ENCODE peak calls at places on chromosome 1, in seven cellular contexts. P is hippocampal formation; J is NCI-H1436; F is hypothalamus; D is anterior cingulate cortex; Z is memory B cell; C is activated CD4-positive, CD25-positive, alpha-beta regulatory T cell. M is an unnamed sample.

GRCh38 chr1:12613180-12613579 is 4.8 kb downstream of the DHRS3 start:
- DNase-seq in P (no peak), J (no peak), F (no peak), D (no peak), Z (no peak), C (no peak), M (no peak)

GRCh38 chr1:37940299-37940947 is 6.4 kb downstream of the INPP5B start:
- DNase-seq in P (no peak), J (no peak), F (no peak), D (no peak), Z (no peak), C (no peak), M (no peak)

GRCh38 chr1:192539450-192540132 is 36.0 kb upstream of the RGS1 start:
- DNase-seq in P (no peak), J (no peak), F (no peak), D (no peak), Z (no peak), C (no peak), M (no peak)

GRCh38 chr1:238252033-238252802 is 361.5 kb upstream of the ZP4 start:
- DNase-seq in P (peak; percentile 67), J (peak; percentile 50), F (peak; percentile 26), D (peak; percentile 16), Z (no peak), C (no peak), M (no peak)

GRCh38 chr1:181127898-181128453 is 39.5 kb downstream of the IER5 start:
- DNase-seq in P (no peak), J (no peak), F (no peak), D (no peak), Z (no peak), C (no peak), M (no peak)

GRCh38 chr1:6415979-6416656 is 3.6 kb downstream of the HES2 start:
- DNase-seq in P (no peak), J (no peak), F (no peak), D (no peak), Z (no peak), C (no peak), M (no peak)

GRCh38 chr1:78274814-78275213 is 216.0 kb upstream of the PTGFR start:
- DNase-seq in P (no peak), J (no peak), F (no peak), D (no peak), Z (no peak), C (no peak), M (no peak)

GRCh38 chr1:10626781-10627410 is 152.1 kb downstream of the PEX14 start:
- DNase-seq in P (no peak), J (no peak), F (no peak), D (no peak), Z (no peak), C (no peak), M (no peak)